ENCODE peak calls at places on chromosome 21, in ten cellular contexts. T is HepG2, N is stomach, K is suprapubic skin, Z is ovary, S is transverse colon, J is A549, H is K562, B is H1, A is GM12878. L is an unnamed sample.

GRCh38 chr21:44377201-44377921 is 23.9 kb downstream of the TRPM2 start:
- DNase-seq in T (no peak), N (no peak), K (no peak), Z (no peak), S (no peak), J (no peak), H (peak; percentile 35), B (no peak), A (no peak), L (no peak)

GRCh38 chr21:38202811-38203210 is 54.0 kb upstream of the KCNJ15 start:
- DNase-seq in T (no peak), N (no peak), K (no peak), Z (no peak), S (no peak), J (no peak), H (no peak), B (no peak), A (no peak), L (no peak)

GRCh38 chr21:35329940-35330670 is 281.0 kb upstream of the RUNX1 start:
- DNase-seq in T (no peak), N (no peak), K (no peak), Z (no peak), S (no peak), J (no peak), H (no peak), B (no peak), A (no peak), L (no peak)

GRCh38 chr21:8994640-8995511 is 1526.5 kb upstream of the TPTE start:
- DNase-seq in T (peak; percentile 83), N (no peak), K (no peak), Z (no peak), S (no peak), J (no peak), H (peak; percentile 29), B (no peak), A (no peak), L (no peak)

GRCh38 chr21:45114072-45114471 is 39.7 kb downstream of the ADARB1 start:
- DNase-seq in T (no peak), N (no peak), K (no peak), Z (no peak), S (no peak), J (no peak), H (no peak), B (no peak), A (no peak), L (no peak)

GRCh38 chr21:42406201-42406601 is 2.5 kb downstream of the UBASH3A start:
- DNase-seq in T (no peak), N (no peak), K (no peak), Z (no peak), S (peak; percentile 20), J (no peak), H (no peak), B (no peak), A (no peak), L (no peak)

GRCh38 chr21:37528150-37528937 is 161.8 kb downstream of the DYRK1A start:
- DNase-seq in T (no peak), N (no peak), K (peak; percentile 24), Z (no peak), S (no peak), J (no peak), H (peak; percentile 44), B (no peak), A (no peak), L (no peak)

GRCh38 chr21:42404534-42404933 is 832 bp downstream of the UBASH3A start:
- DNase-seq in T (no peak), N (no peak), K (peak; percentile 35), Z (no peak), S (no peak), J (no peak), H (no peak), B (no peak), A (no peak), L (no peak)

GRCh38 chr21:31720330-31720729 is 11.6 kb downstream of the SCAF4 start:
- DNase-seq in T (no peak), N (no peak), K (no peak), Z (no peak), S (no peak), J (no peak), H (peak; percentile 51), B (no peak), A (no peak), L (no peak)

GRCh38 chr21:31724552-31724951 is 7.4 kb downstream of the SCAF4 start:
- DNase-seq in T (no peak), N (no peak), K (no peak), Z (no peak), S (no peak), J (no peak), H (no peak), B (no peak), A (no peak), L (no peak)

GRCh38 chr21:31721381-31721780 is 10.5 kb downstream of the SCAF4 start:
- DNase-seq in T (no peak), N (no peak), K (no peak), Z (no peak), S (no peak), J (no peak), H (no peak), B (no peak), A (no peak), L (no peak)

GRCh38 chr21:31725202-31725840 is 6.6 kb downstream of the SCAF4 start:
- DNase-seq in T (no peak), N (no peak), K (no peak), Z (no peak), S (no peak), J (no peak), H (no peak), B (no peak), A (no peak), L (no peak)

GRCh38 chr21:31720739-31721138 is 11.2 kb downstream of the SCAF4 start:
- DNase-seq in T (no peak), N (no peak), K (no peak), Z (no peak), S (no peak), J (no peak), H (no peak), B (no peak), A (no peak), L (no peak)
- H3K4me3 ChIP-seq in T (no peak overlapping the region), N (no peak overlapping the region), K (no peak overlapping the region), Z (no peak overlapping the region), S (no peak overlapping the region), J (no peak overlapping the region), H (no peak overlapping the region), B (no peak overlapping the region), A (no peak overlapping the region), L (no peak overlapping the region)

GRCh38 chr21:31514598-31514997 is 144.9 kb upstream of the SOD1 start:
- DNase-seq in T (no peak), N (no peak), K (no peak), Z (no peak), S (no peak), J (no peak), H (no peak), B (no peak), A (no peak), L (peak; percentile 28)

GRCh38 chr21:31503939-31504338 is 155.6 kb upstream of the SOD1 start:
- DNase-seq in T (no peak), N (no peak), K (no peak), Z (no peak), S (no peak), J (no peak), H (no peak), B (no peak), A (no peak), L (no peak)

GRCh38 chr21:31511258-31511657 is 148.2 kb upstream of the SOD1 start:
- DNase-seq in T (no peak), N (no peak), K (no peak), Z (no peak), S (no peak), J (no peak), H (no peak), B (no peak), A (no peak), L (no peak)

GRCh38 chr21:31505975-31506374 is 153.5 kb upstream of the SOD1 start:
- DNase-seq in T (no peak), N (no peak), K (no peak), Z (no peak), S (no peak), J (no peak), H (no peak), B (no peak), A (no peak), L (no peak)

DNA sequence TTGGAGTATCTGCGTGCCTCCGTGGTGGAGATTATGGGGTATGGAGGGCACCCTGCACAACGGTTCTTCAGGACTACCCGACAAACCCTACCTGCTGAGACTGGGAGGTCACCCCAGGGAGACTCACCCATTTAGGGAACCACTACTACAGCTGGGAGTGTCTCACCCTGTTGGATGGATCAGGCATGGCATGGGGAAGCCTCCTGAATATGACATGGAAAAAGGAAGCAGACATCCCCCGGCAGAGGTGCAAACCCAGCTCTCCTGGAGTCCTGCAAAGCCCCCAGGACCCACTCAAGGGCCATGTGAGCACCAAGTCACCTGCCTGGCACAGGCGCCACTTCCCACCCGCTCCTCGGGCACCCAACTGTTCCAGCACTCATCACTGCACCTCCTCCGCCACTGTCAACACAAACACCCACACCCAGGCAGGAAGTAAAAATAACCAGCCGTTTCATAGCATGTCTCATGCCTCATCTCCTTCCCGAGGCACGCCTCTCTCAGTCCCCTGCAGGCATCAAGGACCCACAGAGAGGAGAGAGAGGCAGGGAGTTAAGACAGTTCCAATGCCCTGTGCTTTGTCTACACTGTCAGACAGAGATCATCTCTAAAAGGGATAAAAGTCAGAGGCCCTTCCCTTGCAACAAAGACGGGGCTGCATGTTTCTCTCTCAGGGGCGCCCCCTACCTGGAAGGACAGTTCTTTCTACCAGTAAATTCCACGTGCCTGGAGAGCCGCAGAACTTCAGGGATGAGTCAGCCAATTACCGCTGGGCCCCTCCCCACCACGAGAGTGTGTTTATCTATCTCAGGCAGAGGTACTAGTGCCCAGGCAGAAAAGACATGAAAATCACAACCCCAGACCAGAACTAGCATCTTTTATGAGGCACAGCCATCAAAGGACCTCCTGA is 150.1 kb upstream of the SOD1 start:
- DNase-seq in T (peak; percentile 18), N (no peak), K (no peak), Z (no peak), S (peak; percentile 29), J (peak; percentile 44), H (peak; percentile 72), B (no peak), A (peak; percentile 41), L (no peak)
- TF ChIP-seq EP300 in T (no peak), N (no peak), K (no peak), Z (no peak), S (no peak), J (no peak), H (no peak), B (no peak), A (peak; percentile 14), L (no peak)

GRCh38 chr21:10641107-10641506 is 119.7 kb downstream of the TPTE start:
- DNase-seq in T (no peak), N (no peak), K (no peak), Z (no peak), S (no peak), J (no peak), H (no peak), B (no peak), A (no peak), L (no peak)

GRCh38 chr21:10639123-10639522 is 117.7 kb downstream of the TPTE start:
- DNase-seq in T (no peak), N (no peak), K (no peak), Z (no peak), S (no peak), J (no peak), H (no peak), B (no peak), A (no peak), L (no peak)

DNA sequence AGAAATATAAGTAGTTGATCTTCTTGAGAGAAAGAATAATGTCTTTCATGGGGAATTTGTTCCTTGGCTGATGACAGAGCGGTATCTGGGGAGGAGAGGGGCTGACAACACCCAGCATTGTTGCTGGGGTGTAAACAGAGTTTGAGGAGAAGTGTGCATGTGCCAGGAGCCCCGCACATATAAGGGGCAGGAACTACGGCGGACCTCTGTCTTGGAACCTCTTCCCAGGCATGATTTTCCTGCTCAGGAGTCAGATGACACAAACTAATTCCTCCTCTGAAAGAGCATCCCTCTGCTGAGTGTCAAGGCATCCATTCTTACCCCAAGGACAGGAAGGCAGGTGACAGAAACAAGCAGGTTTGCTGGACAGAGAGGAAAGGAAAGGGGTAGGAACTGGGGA is 119.1 kb downstream of the TPTE start:
- DNase-seq in T (no peak), N (no peak), K (no peak), Z (no peak), S (no peak), J (no peak), H (no peak), B (no peak), A (no peak), L (no peak)
- H3K9me3 ChIP-seq in T (peaks cover 97% of the 10 kb centered on the region), N (peaks cover 88% of the 10 kb centered on the region), K (peaks cover 25% of the 10 kb centered on the region), Z (no peaks in the 10 kb centered on the region), S (peaks cover 30% of the 10 kb centered on the region), J (no peaks in the 10 kb centered on the region), H (no peaks in the 10 kb centered on the region), B (peaks cover 68% of the 10 kb centered on the region), A (no peaks in the 10 kb centered on the region), L (peaks cover 16% of the 10 kb centered on the region)

GRCh38 chr21:26965567-26966359 is 1.1 kb downstream of the ADAMTS5 start:
- DNase-seq in T (no peak), N (peak; percentile 25), K (peak; percentile 65), Z (peak; percentile 83), S (peak; percentile 21), J (no peak), H (no peak), B (no peak), A (no peak), L (no peak)

GRCh38 chr21:26966978-26967913 is at the start of gene ADAMTS5:
- DNase-seq in T (no peak), N (peak; percentile 25), K (peak; percentile 88), Z (peak; percentile 75), S (peak; percentile 15), J (no peak), H (no peak), B (no peak), A (no peak), L (peak; percentile 39)

GRCh38 chr21:26964379-26964778 is 2.5 kb downstream of the ADAMTS5 start:
- DNase-seq in T (no peak), N (peak; percentile 28), K (peak; percentile 85), Z (peak; percentile 85), S (peak; percentile 35), J (no peak), H (no peak), B (no peak), A (no peak), L (no peak)

GRCh38 chr21:26966360-26966977 is 419 bp downstream of the ADAMTS5 start:
- DNase-seq in T (no peak), N (no peak), K (no peak), Z (peak; percentile 75), S (no peak), J (no peak), H (no peak), B (no peak), A (no peak), L (no peak)

DNA sequence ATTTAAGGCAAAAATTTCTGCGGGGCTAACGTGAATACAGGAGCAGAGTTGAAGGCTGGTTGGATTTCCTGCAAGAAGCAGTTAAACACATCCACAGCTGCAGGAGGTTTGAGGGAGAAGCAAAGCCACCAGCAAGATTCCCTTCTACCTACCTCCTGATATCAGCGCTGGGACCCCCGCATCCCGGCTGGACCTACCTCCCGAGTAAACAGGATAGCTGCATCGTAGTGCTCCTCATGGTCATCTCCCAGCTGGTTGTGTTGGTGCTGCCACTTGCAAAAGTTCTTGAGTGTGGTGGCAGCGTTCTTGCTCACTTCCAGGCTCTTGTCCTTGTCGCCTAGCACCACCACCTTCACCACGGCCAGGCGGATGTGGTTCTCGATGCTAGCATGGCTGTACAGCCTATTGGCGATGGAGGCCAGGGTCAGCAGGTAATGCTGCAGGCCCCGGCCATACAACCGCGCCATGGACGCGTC is 1.8 kb downstream of the ADAMTS5 start:
- DNase-seq in T (no peak), N (no peak), K (peak; percentile 66), Z (no peak), S (no peak), J (no peak), H (no peak), B (no peak), A (no peak), L (peak; percentile 12)
- H3K4me3 ChIP-seq in T (no peak overlapping the region), N (peak overlapping the region; percentile 68), K (peak overlapping the region; percentile 56), Z (peak overlapping the region; percentile 67), S (peak overlapping the region; percentile 30), J (no peak overlapping the region), H (no peak overlapping the region), B (no peak overlapping the region), A (no peak overlapping the region), L (peak overlapping the region; percentile 70)